ENCODE peak calls at places on chromosomes 7 and 10, in seven cellular contexts. N is PC-3, W is left ventricle myocardium inferior, S is esophagus squamous epithelium, V is aorta, L is AG10803, U is upper lobe of right lung. X is an unnamed sample.

GRCh38 chr7:155811560-155811894 is 736 bp downstream of the SHH start:
- DNase-seq in N (peak), W (no peak), S (no peak), V (no peak), L (no peak), U (peak), X (peak)

GRCh38 chr10:129742742-129743550 is 221.1 kb downstream of the EBF3 start:
- DNase-seq in N (no peak), W (no peak), S (no peak), V (no peak), L (no peak), U (peak), X (peak)

GRCh38 chr7:66557214-66558200 is 71.2 kb upstream of the KCTD7 start:
- DNase-seq in N (peak), W (peak), S (no peak), V (peak), L (peak), U (peak), X (peak)

GRCh38 chr10:132283604-132284382 is 24.0 kb downstream of the STK32C start:
- DNase-seq in N (no peak), W (no peak), S (no peak), V (peak), L (no peak), U (no peak), X (peak)

GRCh38 chr7:36406156-36406555 is 16.5 kb downstream of the ANLN start:
- DNase-seq in N (no peak), W (no peak), S (no peak), V (no peak), L (no peak), U (no peak), X (no peak)

GRCh38 chr7:129859188-129859587 is 93.6 kb downstream of the UBE2H start:
- DNase-seq in N (no peak), W (no peak), S (no peak), V (no peak), L (no peak), U (no peak), X (no peak)

GRCh38 chr10:14397069-14397468 is 66.3 kb upstream of the FRMD4A start:
- DNase-seq in N (peak), W (peak), S (no peak), V (peak), L (peak), U (peak), X (peak)

GRCh38 chr7:38211940-38212339 is 33.9 kb downstream of the STARD3NL start:
- DNase-seq in N (no peak), W (no peak), S (no peak), V (no peak), L (peak), U (no peak), X (no peak)

GRCh38 chr10:80186364-80187012 is 18.8 kb downstream of the ANXA11 start:
- DNase-seq in N (no peak), W (peak), S (no peak), V (peak), L (no peak), U (no peak), X (peak)

GRCh38 chr10:84783386-84783785 is 455.0 kb downstream of the CCSER2 start:
- DNase-seq in N (peak), W (no peak), S (no peak), V (no peak), L (no peak), U (no peak), X (no peak)

GRCh38 chr7:147332988-147333387 is 1216.4 kb downstream of the CNTNAP2 start:
- DNase-seq in N (no peak), W (no peak), S (no peak), V (no peak), L (no peak), U (no peak), X (no peak)

GRCh38 chr10:116099031-116099430 is 174.0 kb downstream of the GFRA1 start:
- DNase-seq in N (no peak), W (no peak), S (no peak), V (no peak), L (peak), U (no peak), X (no peak)

GRCh38 chr7:468681-469590 is 50.7 kb downstream of the PDGFA start:
- DNase-seq in N (no peak), W (no peak), S (no peak), V (peak), L (peak), U (peak), X (peak)

GRCh38 chr7:103011650-103012049 is 62.9 kb downstream of the FBXL13 start:
- DNase-seq in N (peak), W (no peak), S (no peak), V (no peak), L (peak), U (no peak), X (no peak)

GRCh38 chr10:31320598-31321211 is 1.7 kb downstream of the ZEB1 start:
- DNase-seq in N (peak), W (peak), S (no peak), V (peak), L (peak), U (no peak), X (peak)

GRCh38 chr10:90785782-90786181 is 72.1 kb downstream of the HTR7 start:
- DNase-seq in N (no peak), W (no peak), S (no peak), V (no peak), L (no peak), U (no peak), X (no peak)

GRCh38 chr7:112665709-112666108 is 124.5 kb downstream of the TMEM168 start:
- DNase-seq in N (no peak), W (no peak), S (no peak), V (no peak), L (peak), U (no peak), X (no peak)

GRCh38 chr7:23205861-23206510 is 24.1 kb downstream of the NUP42 start:
- DNase-seq in N (no peak), W (no peak), S (no peak), V (peak), L (peak), U (no peak), X (peak)

GRCh38 chr7:66206116-66206908 is 1.2 kb downstream of the TPST1 start:
- DNase-seq in N (no peak), W (no peak), S (no peak), V (no peak), L (peak), U (peak), X (peak)

GRCh38 chr7:95376632-95377380 is 19.4 kb downstream of the PON3 start:
- DNase-seq in N (no peak), W (no peak), S (no peak), V (no peak), L (no peak), U (no peak), X (peak)

GRCh38 chr10:13669182-13669860 is 82.6 kb downstream of the PRPF18 start:
- DNase-seq in N (no peak), W (no peak), S (no peak), V (no peak), L (no peak), U (no peak), X (no peak)

GRCh38 chr7:47819054-47819920 is 129.0 kb downstream of the PKD1L1 start:
- DNase-seq in N (peak), W (peak), S (no peak), V (peak), L (peak), U (peak), X (no peak)

GRCh38 chr7:434891-435486 is 84.7 kb downstream of the PDGFA start:
- DNase-seq in N (peak), W (no peak), S (no peak), V (no peak), L (no peak), U (no peak), X (no peak)

GRCh38 chr7:67692425-67692824 is 695.8 kb downstream of the TYW1 start:
- DNase-seq in N (peak), W (no peak), S (no peak), V (no peak), L (peak), U (no peak), X (no peak)

DNA sequence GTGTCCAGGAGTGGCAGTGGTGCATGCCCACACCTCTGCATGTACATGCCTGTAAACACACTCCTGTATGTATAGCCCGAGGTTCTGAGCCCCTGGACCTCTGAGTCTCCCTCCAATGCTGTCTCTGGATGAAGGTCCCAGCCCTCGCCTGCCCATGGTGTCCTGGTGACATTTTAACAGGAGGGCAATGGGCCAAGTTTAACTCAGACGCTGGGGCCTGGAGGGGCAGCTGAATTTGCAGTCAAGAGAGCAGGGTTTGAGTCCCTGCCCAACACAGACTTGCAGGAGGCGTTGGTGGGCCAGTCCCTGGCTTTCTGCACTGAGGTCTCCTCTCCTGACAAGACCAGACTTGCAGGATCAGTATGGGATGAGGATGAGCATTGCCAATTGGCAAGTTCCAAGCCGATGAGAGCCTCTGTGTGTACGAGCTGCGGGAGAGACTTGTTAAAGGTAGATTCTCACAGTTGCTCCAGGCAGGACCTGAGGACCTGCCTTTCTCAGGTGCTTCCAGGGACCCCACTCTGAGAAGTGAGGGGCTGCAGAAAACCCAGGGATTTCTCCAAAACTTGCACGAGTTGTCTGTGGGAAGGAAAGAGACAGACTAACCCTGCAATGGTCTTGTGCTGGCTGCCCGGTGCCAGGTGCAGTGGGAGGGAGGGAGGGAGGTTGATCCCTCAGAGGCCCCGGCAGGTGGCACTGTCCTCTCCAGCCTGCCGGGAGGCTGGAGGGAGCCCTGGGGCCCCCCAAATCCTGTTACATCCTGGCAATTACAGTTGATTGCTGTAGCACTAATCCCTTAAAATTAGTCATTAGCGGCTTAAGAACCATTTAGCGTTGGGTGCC is 142.0 kb downstream of the ELFN1 start:
- DNase-seq in N (peak), W (no peak), S (no peak), V (peak), L (no peak), U (peak), X (peak)
- H3K4me3 ChIP-seq in N (no peak), W (no peak), S (no peak), V (no peak), L (no peak), U (no peak), X (no peak)

DNA sequence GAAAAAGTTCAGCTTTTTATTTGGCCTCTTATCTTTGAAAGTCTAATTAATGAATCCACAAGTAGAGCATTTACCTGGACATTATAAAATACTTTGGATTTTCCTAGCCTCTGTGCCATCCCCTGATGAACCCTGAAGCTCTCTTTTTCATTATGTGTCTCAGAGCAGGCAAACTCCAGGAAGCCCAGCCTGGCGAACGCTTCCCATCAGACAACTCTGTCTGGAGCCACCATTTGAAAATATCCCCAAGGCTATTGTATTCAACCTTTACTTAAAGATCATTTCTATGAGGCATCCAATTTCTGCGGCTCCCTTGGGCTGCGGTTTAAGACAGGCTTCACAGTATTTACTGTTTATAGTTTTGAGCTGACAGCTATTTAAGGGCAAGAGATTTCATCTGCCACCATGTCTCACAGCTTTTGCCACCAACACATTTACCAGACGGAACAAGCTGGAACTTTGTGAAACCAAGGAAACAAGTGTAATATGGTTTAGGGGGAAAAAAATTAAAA is 257.2 kb upstream of the GLI3 start:
- DNase-seq in N (no peak), W (no peak), S (no peak), V (no peak), L (no peak), U (no peak), X (no peak)
- H3K4me3 ChIP-seq in N (peak), W (peak), S (no peak), V (no peak), L (peak), U (peak), X (peak)

GRCh38 chr10:68633816-68634466 is 73.8 kb downstream of the TET1 start:
- DNase-seq in N (no peak), W (no peak), S (no peak), V (no peak), L (no peak), U (no peak), X (no peak)
- H3K4me3 ChIP-seq in N (no peak), W (no peak), S (no peak), V (no peak), L (no peak), U (no peak), X (no peak)

DNA sequence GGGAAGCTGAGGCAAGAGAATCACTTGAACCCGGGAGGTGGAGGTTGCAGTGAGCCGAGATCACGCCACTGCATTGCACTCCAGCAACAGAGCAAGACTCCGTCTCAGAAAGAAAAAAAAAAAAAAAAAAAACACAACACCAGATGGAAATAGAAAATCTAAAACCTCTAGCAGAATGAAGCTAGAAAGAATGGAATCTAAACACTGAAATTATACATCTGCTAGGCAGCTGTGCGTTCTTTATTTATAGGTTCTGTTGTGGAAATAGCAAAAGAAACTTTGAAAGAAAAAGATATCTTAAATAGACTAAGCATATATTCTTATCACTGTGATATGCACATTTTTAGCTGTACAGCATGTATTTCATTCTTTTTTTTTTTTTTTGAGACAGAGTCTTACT is 17.1 kb downstream of the BMPR1A start:
- DNase-seq in N (no peak), W (no peak), S (no peak), V (no peak), L (peak), U (no peak), X (no peak)
- H3K4me3 ChIP-seq in N (no peak), W (no peak), S (no peak), V (no peak), L (no peak), U (no peak), X (no peak)

GRCh38 chr10:69337312-69338132 is 59.2 kb downstream of the HK1 start:
- DNase-seq in N (no peak), W (peak), S (no peak), V (peak), L (peak), U (no peak), X (peak)
- H3K4me3 ChIP-seq in N (no peak), W (peak), S (no peak), V (no peak), L (no peak), U (no peak), X (no peak)

GRCh38 chr7:139777948-139778841 is at the start of gene HIPK2:
- DNase-seq in N (peak), W (peak), S (peak), V (peak), L (peak), U (peak), X (peak)

GRCh38 chr7:139775829-139776266 is 1.9 kb downstream of the HIPK2 start:
- DNase-seq in N (peak), W (no peak), S (no peak), V (peak), L (peak), U (no peak), X (no peak)

GRCh38 chr7:139777304-139777890 is 401 bp downstream of the HIPK2 start:
- DNase-seq in N (peak), W (peak), S (no peak), V (peak), L (peak), U (peak), X (peak)

GRCh38 chr7:139774376-139774775 is 3.4 kb downstream of the HIPK2 start:
- DNase-seq in N (peak), W (no peak), S (no peak), V (no peak), L (peak), U (no peak), X (no peak)

GRCh38 chr7:139776486-139777303 is 1.1 kb downstream of the HIPK2 start:
- DNase-seq in N (peak), W (no peak), S (no peak), V (no peak), L (peak), U (peak), X (no peak)
- H3K4me3 ChIP-seq in N (peak), W (peak), S (peak), V (peak), L (peak), U (peak), X (peak)

GRCh38 chr10:2800178-2800577 is 267.2 kb upstream of the PFKP start:
- DNase-seq in N (no peak), W (no peak), S (no peak), V (no peak), L (no peak), U (no peak), X (no peak)

GRCh38 chr10:2798340-2798739 is 269.0 kb upstream of the PFKP start:
- DNase-seq in N (no peak), W (no peak), S (no peak), V (no peak), L (no peak), U (no peak), X (no peak)
- H3K4me3 ChIP-seq in N (no peak), W (no peak), S (no peak), V (no peak), L (no peak), U (no peak), X (no peak)

GRCh38 chr7:158861936-158862704 is 5.8 kb downstream of the DYNC2I1 start:
- DNase-seq in N (no peak), W (no peak), S (no peak), V (no peak), L (no peak), U (no peak), X (no peak)

GRCh38 chr7:158863611-158864506 is 7.5 kb downstream of the DYNC2I1 start:
- DNase-seq in N (peak), W (peak), S (no peak), V (peak), L (peak), U (peak), X (peak)

GRCh38 chr7:158858592-158859503 is 2.5 kb downstream of the DYNC2I1 start:
- DNase-seq in N (peak), W (no peak), S (no peak), V (no peak), L (no peak), U (no peak), X (peak)

GRCh38 chr7:158860394-158860793 is 4.0 kb downstream of the DYNC2I1 start:
- DNase-seq in N (no peak), W (no peak), S (no peak), V (no peak), L (no peak), U (no peak), X (no peak)

GRCh38 chr7:158861004-158861787 is 4.8 kb downstream of the DYNC2I1 start:
- DNase-seq in N (no peak), W (no peak), S (no peak), V (no peak), L (no peak), U (no peak), X (no peak)
- H3K4me3 ChIP-seq in N (no peak), W (no peak), S (no peak), V (no peak), L (no peak), U (no peak), X (no peak)

DNA sequence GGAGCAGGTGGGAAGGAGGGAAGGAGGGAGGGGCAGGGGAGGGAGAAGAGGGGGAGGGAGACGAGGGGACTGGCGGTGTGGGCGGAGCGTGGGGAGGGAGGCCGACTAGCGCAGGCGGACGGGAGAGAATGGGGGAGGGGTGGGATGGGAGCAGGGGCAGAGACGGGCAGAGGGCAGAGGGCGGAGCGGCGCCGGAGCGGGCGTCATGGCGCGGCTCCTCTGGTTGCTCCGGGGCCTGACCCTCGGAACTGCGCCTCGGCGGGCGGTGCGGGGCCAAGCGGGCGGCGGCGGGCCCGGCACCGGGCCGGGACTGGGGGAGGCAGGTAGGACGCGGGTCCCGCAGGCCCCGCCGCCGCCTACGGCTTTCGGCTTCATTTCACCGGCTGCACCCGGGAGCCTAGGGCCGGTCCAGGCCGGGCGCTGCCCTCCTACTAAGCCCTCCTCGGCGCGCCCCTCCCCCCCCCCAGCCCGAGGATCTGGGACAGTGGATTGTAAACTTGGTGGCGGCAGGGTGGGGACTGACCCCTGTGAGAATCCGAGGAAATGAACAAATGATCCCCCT is at the start of gene MSRB2:
- DNase-seq in N (peak), W (peak), S (peak), V (peak), L (peak), U (peak), X (peak)
- H3K4me3 ChIP-seq in N (peak), W (peak), S (peak), V (peak), L (peak), U (peak), X (peak)

DNA sequence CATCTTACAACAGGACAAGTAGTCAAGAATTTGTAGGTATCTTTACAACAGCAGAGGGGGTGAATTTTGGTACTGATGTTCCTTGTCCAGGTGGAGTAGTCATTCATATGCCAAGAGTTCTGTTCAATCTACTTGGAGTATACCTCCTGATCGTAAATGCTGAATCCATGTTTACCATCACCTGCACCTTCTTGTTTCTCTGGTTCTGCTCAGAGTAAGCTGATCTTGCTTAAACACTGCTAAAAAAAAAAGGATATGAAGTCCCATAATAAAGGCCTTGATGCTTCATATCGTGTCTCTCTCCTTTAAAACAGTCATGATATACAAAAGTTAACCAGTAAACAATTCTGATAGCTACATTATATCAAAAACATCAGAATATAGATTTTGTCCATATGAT is 45.3 kb upstream of the FOXP2 start:
- DNase-seq in N (no peak), W (no peak), S (no peak), V (no peak), L (no peak), U (no peak), X (no peak)
- H3K4me3 ChIP-seq in N (no peak), W (no peak), S (no peak), V (no peak), L (no peak), U (no peak), X (no peak)